ENCODE peak calls at places on chromosomes 6 and 20, in four cellular contexts. K is left lung, R is uterus, N is kidney epithelial cell. U is an unnamed sample.

GRCh38 chr6:19569563-19569962 is 267.6 kb upstream of the ID4 start:
- DNase-seq in K (no peak), R (no peak), N (no peak), U (no peak)

GRCh38 chr20:63273180-63273579 is 567 bp downstream of the ARFGAP1 start:
- DNase-seq in K (no peak), R (no peak), N (no peak), U (no peak)

GRCh38 chr6:122995930-122996796 is at the start of gene CLVS2:
- DNase-seq in K (no peak), R (peak), N (no peak), U (no peak)

GRCh38 chr6:140857734-140858380 is 1274.9 kb upstream of the GJE1 start:
- DNase-seq in K (no peak), R (no peak), N (peak), U (no peak)

GRCh38 chr6:6699741-6700367 is 111.3 kb downstream of the LY86 start:
- DNase-seq in K (peak), R (peak), N (peak), U (peak)

GRCh38 chr6:87391334-87391733 is 16.4 kb upstream of the CFAP206 start:
- DNase-seq in K (no peak), R (no peak), N (no peak), U (no peak)

GRCh38 chr6:78598966-78599365 is 268.4 kb upstream of the IRAK1BP1 start:
- DNase-seq in K (no peak), R (peak), N (peak), U (no peak)

GRCh38 chr20:33291830-33292355 is 8.9 kb downstream of the BPIFB1 start:
- DNase-seq in K (no peak), R (no peak), N (no peak), U (no peak)

GRCh38 chr20:891121-892080 is 24.7 kb downstream of the ANGPT4 start:
- DNase-seq in K (no peak), R (peak), N (peak), U (no peak)

GRCh38 chr6:145086197-145086596 is 649.1 kb downstream of the EPM2A start:
- DNase-seq in K (no peak), R (no peak), N (no peak), U (no peak)

GRCh38 chr20:45051497-45052060 is 49.3 kb downstream of the KCNS1 start:
- DNase-seq in K (no peak), R (no peak), N (no peak), U (no peak)

GRCh38 chr6:37141291-37142046 is 28.5 kb upstream of the PIM1 start:
- DNase-seq in K (peak), R (peak), N (no peak), U (no peak)

GRCh38 chr20:34880095-34880680 is 3.8 kb downstream of the ACSS2 start:
- DNase-seq in K (no peak), R (no peak), N (no peak), U (no peak)

GRCh38 chr20:49186535-49187329 is 1.4 kb downstream of the STAU1 start:
- DNase-seq in K (peak), R (peak), N (peak), U (peak)

GRCh38 chr6:37004044-37004984 is 1.1 kb upstream of the FGD2 start:
- DNase-seq in K (no peak), R (no peak), N (no peak), U (no peak)

GRCh38 chr20:8049321-8049720 is 29.8 kb upstream of the TMX4 start:
- DNase-seq in K (no peak), R (no peak), N (no peak), U (no peak)

GRCh38 chr6:169701218-169701952 is 444 bp downstream of the WDR27 start:
- DNase-seq in K (peak), R (peak), N (no peak), U (no peak)

GRCh38 chr6:42714098-42714761 is 8.2 kb downstream of the PRPH2 start:
- DNase-seq in K (no peak), R (no peak), N (no peak), U (no peak)

GRCh38 chr20:16483024-16483423 is 90.2 kb downstream of the KIF16B start:
- DNase-seq in K (no peak), R (no peak), N (no peak), U (no peak)

GRCh38 chr6:6697620-6698019 is 109.1 kb downstream of the LY86 start:
- DNase-seq in K (no peak), R (peak), N (no peak), U (no peak)

GRCh38 chr6:156780117-156780641 is 3.0 kb downstream of the ARID1B start:
- DNase-seq in K (peak), R (peak), N (peak), U (no peak)

GRCh38 chr6:158849899-158850806 is 31.0 kb upstream of the EZR start:
- DNase-seq in K (no peak), R (no peak), N (peak), U (no peak)

GRCh38 chr6:152598858-152599537 is 38.2 kb downstream of the SYNE1 start:
- DNase-seq in K (no peak), R (no peak), N (no peak), U (no peak)

GRCh38 chr6:38259736-38260135 is 380.0 kb downstream of the BTBD9 start:
- DNase-seq in K (no peak), R (no peak), N (no peak), U (no peak)

GRCh38 chr6:137092018-137092417 is 47.3 kb upstream of the IL20RA start:
- DNase-seq in K (no peak), R (no peak), N (no peak), U (no peak)

GRCh38 chr6:10082385-10082784 is 332.5 kb downstream of the TFAP2A start:
- DNase-seq in K (no peak), R (no peak), N (no peak), U (no peak)

GRCh38 chr6:72620866-72621242 is 1.0 kb upstream of the KCNQ5 start:
- DNase-seq in K (no peak), R (no peak), N (no peak), U (no peak)

GRCh38 chr6:19042452-19042851 is 655.3 kb downstream of the RNF144B start:
- DNase-seq in K (no peak), R (no peak), N (no peak), U (no peak)

GRCh38 chr20:23228912-23229311 is 121.7 kb upstream of the NXT1 start:
- DNase-seq in K (no peak), R (no peak), N (no peak), U (no peak)

GRCh38 chr6:168290095-168290494 is 29.5 kb downstream of the DACT2 start:
- DNase-seq in K (no peak), R (no peak), N (no peak), U (no peak)

GRCh38 chr20:6209093-6209492 is 86.3 kb upstream of the FERMT1 start:
- DNase-seq in K (no peak), R (no peak), N (no peak), U (no peak)

GRCh38 chr6:133240511-133241087 is 558 bp upstream of the EYA4 start:
- DNase-seq in K (no peak), R (no peak), N (no peak), U (no peak)

GRCh38 chr20:9344080-9344920 is 170.1 kb upstream of the LAMP5 start:
- DNase-seq in K (no peak), R (peak), N (no peak), U (no peak)

GRCh38 chr20:48156951-48157700 is 371.8 kb upstream of the SULF2 start:
- DNase-seq in K (no peak), R (no peak), N (no peak), U (no peak)

GRCh38 chr6:96433950-96434349 is 87.7 kb upstream of the UFL1 start:
- DNase-seq in K (no peak), R (no peak), N (no peak), U (no peak)

DNA sequence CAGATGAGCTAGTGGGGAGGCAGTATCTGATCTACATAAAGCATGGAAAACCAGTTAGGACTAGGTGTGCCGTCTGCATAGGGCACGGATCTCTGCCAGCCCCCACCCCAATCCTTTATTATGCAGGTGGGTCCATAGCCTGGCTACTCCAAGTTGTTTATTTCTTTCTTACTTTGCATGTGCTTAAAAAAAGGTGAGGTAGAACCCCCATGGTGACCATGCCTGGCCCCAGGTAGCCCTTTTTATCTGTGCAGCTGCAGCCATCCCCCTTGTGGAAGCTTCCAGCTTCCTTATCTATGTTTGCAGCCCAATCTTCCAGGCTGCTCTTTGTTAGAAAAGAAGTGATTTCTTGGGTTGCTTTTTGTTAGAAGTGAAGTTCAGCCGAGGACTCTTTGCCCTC is 9.0 kb upstream of the TREM2 start:
- DNase-seq in K (no peak), R (no peak), N (no peak), U (no peak)
- TF ChIP-seq CTCF in K (no peak), R (no peak), N (no peak), U (no peak)

DNA sequence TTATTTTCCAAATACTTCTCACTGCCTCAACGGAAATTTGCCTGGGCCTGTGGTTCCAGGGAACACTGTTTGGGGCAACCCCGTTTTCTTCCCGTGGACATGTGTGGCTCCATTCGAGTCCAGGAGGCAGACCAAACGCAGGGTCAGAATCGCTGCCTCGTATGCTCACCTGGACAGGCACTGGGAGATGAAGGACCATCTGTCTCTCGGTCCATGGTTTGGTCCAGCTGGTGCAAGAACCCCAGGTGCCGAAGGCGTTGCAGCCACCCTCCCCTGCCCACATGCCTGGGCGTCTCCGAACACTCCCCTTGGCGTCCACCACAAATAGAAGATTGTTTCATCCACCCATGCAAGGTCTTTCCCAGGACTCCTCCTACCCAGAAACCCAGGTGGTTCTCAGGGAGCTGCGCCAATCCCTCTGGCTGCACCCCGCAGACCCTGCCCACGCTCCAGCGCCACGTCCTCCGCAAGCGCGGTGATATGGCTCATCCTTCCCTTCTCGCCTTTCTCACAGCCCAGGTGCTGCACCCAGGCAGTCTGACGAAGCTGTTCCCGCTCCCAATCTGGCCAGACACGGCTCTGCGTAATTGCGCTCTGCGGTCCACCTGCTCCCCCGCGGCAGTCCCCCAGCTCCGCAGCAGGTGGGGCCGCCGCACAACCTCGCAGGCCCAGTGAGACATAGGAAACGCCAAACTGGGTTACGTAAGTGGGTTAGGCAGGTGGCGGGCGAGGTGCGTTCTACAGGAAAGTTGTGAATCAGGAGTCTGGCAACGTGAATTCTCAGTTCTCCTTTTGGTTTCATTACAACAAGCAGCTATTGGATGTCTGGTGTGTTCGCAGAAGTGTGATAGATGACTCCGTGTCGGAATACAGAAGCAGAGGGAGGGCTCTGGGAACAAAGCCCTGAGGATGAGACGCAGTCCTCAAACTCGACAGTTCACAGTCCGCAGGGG is 146.2 kb upstream of the ECI2 start:
- DNase-seq in K (peak), R (peak), N (peak), U (peak)
- TF ChIP-seq CTCF in K (no peak), R (peak), N (peak), U (no peak)

GRCh38 chr20:36275011-36275410 is 31.1 kb upstream of the DLGAP4 start:
- DNase-seq in K (no peak), R (no peak), N (no peak), U (no peak)

GRCh38 chr20:36272547-36273220 is 33.5 kb upstream of the DLGAP4 start:
- DNase-seq in K (no peak), R (no peak), N (no peak), U (no peak)

GRCh38 chr20:36274248-36274841 is 31.8 kb upstream of the DLGAP4 start:
- DNase-seq in K (no peak), R (no peak), N (no peak), U (no peak)

GRCh38 chr20:36271639-36272546 is 34.2 kb upstream of the DLGAP4 start:
- DNase-seq in K (no peak), R (no peak), N (no peak), U (no peak)

DNA sequence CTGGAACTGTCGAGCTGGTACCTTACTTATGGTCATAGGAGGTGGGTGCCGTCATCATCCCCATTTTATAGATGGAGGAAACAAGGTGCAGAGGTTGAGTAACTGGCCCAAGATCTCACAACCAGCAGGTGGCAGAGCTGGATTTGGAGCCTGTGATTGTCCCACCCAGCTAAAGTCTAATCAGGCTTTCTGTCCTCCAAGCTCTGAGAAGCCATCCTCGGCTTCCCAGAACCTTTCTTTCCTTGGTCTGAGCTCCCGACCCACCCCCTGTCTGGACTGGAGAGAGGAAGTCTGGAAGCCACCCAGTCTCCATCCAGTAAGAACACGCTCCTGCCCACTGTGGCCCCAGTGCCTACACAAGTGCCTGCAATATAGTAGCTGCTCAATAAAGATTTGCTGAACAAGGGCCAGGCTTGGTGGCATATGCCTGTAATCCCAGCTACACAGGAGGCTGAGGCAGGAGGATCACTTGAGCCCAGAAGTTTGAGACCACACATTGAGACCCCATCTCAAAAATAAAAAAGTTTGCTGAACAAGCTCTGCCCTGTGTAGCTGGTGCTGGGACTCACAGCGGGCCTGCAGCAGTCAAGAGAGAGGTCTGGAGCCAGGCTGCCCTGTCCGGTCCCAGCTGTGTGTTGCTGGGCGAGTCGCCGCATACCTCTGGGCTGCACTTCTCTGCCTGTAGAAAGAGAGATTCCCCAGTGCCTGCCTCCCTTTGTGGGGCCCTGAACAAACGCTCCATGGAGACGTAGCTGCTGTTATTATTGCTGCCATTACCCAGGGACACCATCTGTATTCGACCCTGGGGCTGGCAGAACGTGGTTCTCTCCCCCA is 32.5 kb upstream of the DLGAP4 start:
- DNase-seq in K (no peak), R (no peak), N (no peak), U (no peak)
- TF ChIP-seq CTCF in K (no peak), R (no peak), N (peak), U (no peak)

GRCh38 chr20:3710027-3710426 is 2.4 kb downstream of the SIGLEC1 start:
- DNase-seq in K (no peak), R (no peak), N (no peak), U (no peak)
- TF ChIP-seq CTCF in K (no peak), R (no peak), N (no peak), U (no peak)

GRCh38 chr20:10551732-10552724 is 116.9 kb downstream of the SLX4IP start:
- DNase-seq in K (no peak), R (no peak), N (no peak), U (no peak)

GRCh38 chr20:10541668-10542411 is 106.7 kb downstream of the SLX4IP start:
- DNase-seq in K (no peak), R (no peak), N (no peak), U (no peak)

GRCh38 chr20:10550204-10551118 is 115.4 kb downstream of the SLX4IP start:
- DNase-seq in K (no peak), R (no peak), N (no peak), U (no peak)

GRCh38 chr20:10549511-10549910 is 114.4 kb downstream of the SLX4IP start:
- DNase-seq in K (no peak), R (no peak), N (no peak), U (no peak)

DNA sequence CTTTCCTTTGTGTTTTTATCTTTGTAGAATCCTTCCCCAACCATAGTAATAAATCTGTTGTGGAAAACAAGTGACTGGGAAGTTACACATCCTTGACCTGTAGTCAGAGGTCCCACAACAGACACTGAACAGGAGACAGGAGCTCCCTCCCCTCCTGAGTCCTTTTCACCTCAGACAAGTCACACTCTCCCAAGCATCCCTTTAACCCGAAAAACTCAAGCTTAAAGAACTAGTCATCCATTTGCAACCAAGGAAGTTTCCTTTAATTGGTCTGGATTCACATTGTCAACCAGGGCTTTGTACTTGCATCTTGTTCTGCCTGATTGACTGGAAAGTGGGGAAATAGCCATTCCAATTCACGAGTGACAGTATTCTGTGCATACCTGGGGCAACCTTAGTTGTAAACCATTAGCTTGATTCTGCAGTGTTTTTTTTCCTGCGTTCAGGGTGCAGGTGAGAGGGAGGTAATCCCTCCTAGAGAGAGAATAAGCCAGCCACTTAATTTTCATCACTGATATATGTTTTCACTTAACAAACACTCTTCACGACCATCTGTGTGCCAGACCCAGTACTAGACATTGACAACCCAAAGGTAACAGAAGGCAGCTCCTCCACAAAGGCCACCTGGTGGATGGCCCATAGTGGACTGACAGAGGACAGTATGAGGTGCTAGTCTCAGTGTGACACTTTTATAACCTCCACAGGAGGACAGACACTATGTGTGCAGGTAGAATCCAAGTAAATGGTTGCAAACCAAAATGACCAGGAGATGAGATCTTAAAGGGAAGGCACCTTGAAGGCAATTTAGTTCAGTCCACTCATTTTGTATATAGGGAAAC is 112.4 kb downstream of the SLX4IP start:
- DNase-seq in K (no peak), R (no peak), N (no peak), U (no peak)
- TF ChIP-seq CTCF in K (no peak), R (no peak), N (no peak), U (no peak)

GRCh38 chr6:160041608-160042007 is 72.7 kb downstream of the IGF2R start:
- DNase-seq in K (peak), R (no peak), N (no peak), U (no peak)
- TF ChIP-seq CTCF in K (peak), R (no peak), N (no peak), U (no peak)

GRCh38 chr6:40713002-40713719 is 126.0 kb upstream of the LRFN2 start:
- DNase-seq in K (no peak), R (no peak), N (no peak), U (no peak)
- TF ChIP-seq CTCF in K (no peak), R (no peak), N (no peak), U (no peak)

GRCh38 chr6:44001318-44001868 is 125.9 kb downstream of the MRPL14 start:
- DNase-seq in K (peak), R (no peak), N (no peak), U (no peak)
- TF ChIP-seq CTCF in K (peak), R (no peak), N (peak), U (no peak)

U was measured in omental fat pad.